ENCODE peak calls at places on chromosomes 5 and 9, in four cellular contexts. One of them, this sample, is unnamed.

GRCh38 chr9:34496149-34496712 is 26.6 kb downstream of the ENHO start:
- DNase-seq in non-pigmented ciliary epithelial cell: no peak
- DNase-seq in body of pancreas: no peak
- DNase-seq in fibroblast of the aortic adventitia: peak
- DNase-seq in this sample: no peak

GRCh38 chr9:137188086-137188489 is 272 bp downstream of the ANAPC2 start:
- DNase-seq in fibroblast of the aortic adventitia: no peak
- DNase-seq in body of pancreas: no peak
- DNase-seq in non-pigmented ciliary epithelial cell: no peak
- DNase-seq in this sample: no peak

GRCh38 chr9:801399-802071 is 40.0 kb upstream of the DMRT1 start:
- DNase-seq in fibroblast of the aortic adventitia: peak
- DNase-seq in body of pancreas: no peak
- DNase-seq in non-pigmented ciliary epithelial cell: peak
- DNase-seq in this sample: no peak

GRCh38 chr5:6582507-6583048 is 50.3 kb downstream of the NSUN2 start:
- DNase-seq in body of pancreas: no peak
- DNase-seq in fibroblast of the aortic adventitia: no peak
- DNase-seq in non-pigmented ciliary epithelial cell: no peak
- DNase-seq in this sample: no peak

GRCh38 chr9:130346431-130346830 is 80.9 kb downstream of the HMCN2 start:
- DNase-seq in body of pancreas: no peak
- DNase-seq in fibroblast of the aortic adventitia: no peak
- DNase-seq in non-pigmented ciliary epithelial cell: no peak
- DNase-seq in this sample: no peak

GRCh38 chr5:100430268-100430900 is 104.8 kb upstream of the FAM174A start:
- DNase-seq in fibroblast of the aortic adventitia: peak
- DNase-seq in non-pigmented ciliary epithelial cell: no peak
- DNase-seq in body of pancreas: peak
- DNase-seq in this sample: peak

GRCh38 chr5:112685929-112686328 is 51.8 kb upstream of the APC start:
- DNase-seq in fibroblast of the aortic adventitia: peak
- DNase-seq in non-pigmented ciliary epithelial cell: no peak
- DNase-seq in body of pancreas: no peak
- DNase-seq in this sample: no peak

GRCh38 chr5:140344683-140345423 is 1.6 kb downstream of the HBEGF start:
- DNase-seq in non-pigmented ciliary epithelial cell: no peak
- DNase-seq in fibroblast of the aortic adventitia: no peak
- DNase-seq in body of pancreas: peak
- DNase-seq in this sample: peak

GRCh38 chr5:98700730-98701129 is 72.7 kb upstream of the RGMB start:
- DNase-seq in body of pancreas: no peak
- DNase-seq in non-pigmented ciliary epithelial cell: no peak
- DNase-seq in fibroblast of the aortic adventitia: no peak
- DNase-seq in this sample: no peak

GRCh38 chr9:129122133-129122532 is 10.9 kb downstream of the PTPA start:
- DNase-seq in fibroblast of the aortic adventitia: no peak
- DNase-seq in body of pancreas: no peak
- DNase-seq in non-pigmented ciliary epithelial cell: no peak
- DNase-seq in this sample: no peak

GRCh38 chr5:177094224-177095087 is 7.7 kb downstream of the FGFR4 start:
- DNase-seq in fibroblast of the aortic adventitia: peak
- DNase-seq in non-pigmented ciliary epithelial cell: no peak
- DNase-seq in body of pancreas: peak
- DNase-seq in this sample: peak

GRCh38 chr9:90888941-90889340 is 87.3 kb downstream of the SYK start:
- DNase-seq in body of pancreas: no peak
- DNase-seq in fibroblast of the aortic adventitia: no peak
- DNase-seq in non-pigmented ciliary epithelial cell: no peak
- DNase-seq in this sample: no peak

GRCh38 chr9:99050292-99050911 is 54.5 kb upstream of the TGFBR1 start:
- DNase-seq in fibroblast of the aortic adventitia: peak
- DNase-seq in body of pancreas: no peak
- DNase-seq in non-pigmented ciliary epithelial cell: no peak
- DNase-seq in this sample: no peak

GRCh38 chr5:1219768-1220100 is 5.4 kb upstream of the SLC6A18 start:
- DNase-seq in body of pancreas: no peak
- DNase-seq in non-pigmented ciliary epithelial cell: no peak
- DNase-seq in fibroblast of the aortic adventitia: no peak
- DNase-seq in this sample: no peak

GRCh38 chr5:140043508-140043872 is 391 bp upstream of the NRG2 start:
- DNase-seq in fibroblast of the aortic adventitia: no peak
- DNase-seq in body of pancreas: peak
- DNase-seq in non-pigmented ciliary epithelial cell: no peak
- DNase-seq in this sample: no peak

GRCh38 chr5:34016243-34016642 is 8.4 kb upstream of the AMACR start:
- DNase-seq in fibroblast of the aortic adventitia: no peak
- DNase-seq in non-pigmented ciliary epithelial cell: no peak
- DNase-seq in body of pancreas: no peak
- DNase-seq in this sample: no peak

GRCh38 chr5:71492817-71493615 is 37.6 kb downstream of the BDP1 start:
- DNase-seq in non-pigmented ciliary epithelial cell: no peak
- DNase-seq in body of pancreas: no peak
- DNase-seq in fibroblast of the aortic adventitia: no peak
- DNase-seq in this sample: no peak

GRCh38 chr9:2015581-2016410 is 649 bp downstream of the SMARCA2 start:
- DNase-seq in non-pigmented ciliary epithelial cell: no peak
- DNase-seq in body of pancreas: peak
- DNase-seq in fibroblast of the aortic adventitia: peak
- DNase-seq in this sample: peak

GRCh38 chr5:139415869-139416268 is 12.0 kb upstream of the SPATA24 start:
- DNase-seq in body of pancreas: no peak
- DNase-seq in non-pigmented ciliary epithelial cell: no peak
- DNase-seq in fibroblast of the aortic adventitia: no peak
- DNase-seq in this sample: no peak

GRCh38 chr9:89532478-89532877 is 34.6 kb upstream of the SEMA4D start:
- DNase-seq in body of pancreas: peak
- DNase-seq in fibroblast of the aortic adventitia: no peak
- DNase-seq in non-pigmented ciliary epithelial cell: no peak
- DNase-seq in this sample: peak

GRCh38 chr5:74538206-74538661 is 102.3 kb downstream of the ENC1 start:
- DNase-seq in body of pancreas: peak
- DNase-seq in non-pigmented ciliary epithelial cell: no peak
- DNase-seq in fibroblast of the aortic adventitia: peak
- DNase-seq in this sample: peak

GRCh38 chr9:95067888-95068287 is 249.6 kb downstream of the FANCC start:
- DNase-seq in non-pigmented ciliary epithelial cell: no peak
- DNase-seq in fibroblast of the aortic adventitia: peak
- DNase-seq in body of pancreas: no peak
- DNase-seq in this sample: no peak

GRCh38 chr5:56466136-56466816 is 233.1 kb upstream of the ANKRD55 start:
- DNase-seq in non-pigmented ciliary epithelial cell: no peak
- DNase-seq in body of pancreas: no peak
- DNase-seq in fibroblast of the aortic adventitia: no peak
- DNase-seq in this sample: no peak

GRCh38 chr9:976805-977360 is 428 bp downstream of the DMRT3 start:
- DNase-seq in non-pigmented ciliary epithelial cell: no peak
- DNase-seq in body of pancreas: no peak
- DNase-seq in fibroblast of the aortic adventitia: no peak
- DNase-seq in this sample: no peak

GRCh38 chr9:2601785-2602378 is 19.7 kb upstream of the VLDLR start:
- DNase-seq in non-pigmented ciliary epithelial cell: no peak
- DNase-seq in fibroblast of the aortic adventitia: no peak
- DNase-seq in body of pancreas: no peak
- DNase-seq in this sample: no peak

GRCh38 chr9:18925880-18926279 is 107.1 kb downstream of the SAXO1 start:
- DNase-seq in fibroblast of the aortic adventitia: no peak
- DNase-seq in body of pancreas: no peak
- DNase-seq in non-pigmented ciliary epithelial cell: no peak
- DNase-seq in this sample: no peak

GRCh38 chr9:79685576-79685975 is 113.8 kb downstream of the TLE4 start:
- DNase-seq in non-pigmented ciliary epithelial cell: peak
- DNase-seq in body of pancreas: no peak
- DNase-seq in fibroblast of the aortic adventitia: peak
- DNase-seq in this sample: no peak

GRCh38 chr9:134028076-134028475 is 2.8 kb downstream of the BRD3OS start:
- DNase-seq in body of pancreas: no peak
- DNase-seq in fibroblast of the aortic adventitia: no peak
- DNase-seq in non-pigmented ciliary epithelial cell: no peak
- DNase-seq in this sample: no peak

GRCh38 chr9:13810510-13810909 is 503.4 kb downstream of the NFIB start:
- DNase-seq in fibroblast of the aortic adventitia: peak
- DNase-seq in body of pancreas: no peak
- DNase-seq in non-pigmented ciliary epithelial cell: no peak
- DNase-seq in this sample: no peak

GRCh38 chr5:125394661-125395280 is 648.3 kb upstream of the ZNF608 start:
- DNase-seq in body of pancreas: no peak
- DNase-seq in fibroblast of the aortic adventitia: peak
- DNase-seq in non-pigmented ciliary epithelial cell: no peak
- DNase-seq in this sample: no peak

GRCh38 chr5:179599100-179599499 is 24.4 kb downstream of the HNRNPH1 start:
- DNase-seq in fibroblast of the aortic adventitia: no peak
- DNase-seq in non-pigmented ciliary epithelial cell: no peak
- DNase-seq in body of pancreas: no peak
- DNase-seq in this sample: no peak

GRCh38 chr5:88142801-88143692 is 125.6 kb downstream of the TMEM161B start:
- DNase-seq in fibroblast of the aortic adventitia: peak
- DNase-seq in body of pancreas: no peak
- DNase-seq in non-pigmented ciliary epithelial cell: no peak
- DNase-seq in this sample: no peak

GRCh38 chr5:76074487-76074886 is 8.7 kb upstream of the SV2C start:
- DNase-seq in non-pigmented ciliary epithelial cell: no peak
- DNase-seq in body of pancreas: peak
- DNase-seq in fibroblast of the aortic adventitia: no peak
- DNase-seq in this sample: no peak

GRCh38 chr5:54049963-54050362 is 260.4 kb downstream of the ARL15 start:
- DNase-seq in non-pigmented ciliary epithelial cell: peak
- DNase-seq in fibroblast of the aortic adventitia: peak
- DNase-seq in body of pancreas: no peak
- DNase-seq in this sample: no peak

GRCh38 chr5:119355244-119355635 is 579 bp upstream of the TNFAIP8 start:
- DNase-seq in body of pancreas: no peak
- DNase-seq in non-pigmented ciliary epithelial cell: no peak
- DNase-seq in fibroblast of the aortic adventitia: no peak
- DNase-seq in this sample: no peak

GRCh38 chr5:1500411-1501091 is 23.2 kb downstream of the LPCAT1 start:
- DNase-seq in fibroblast of the aortic adventitia: peak
- DNase-seq in body of pancreas: no peak
- DNase-seq in non-pigmented ciliary epithelial cell: no peak
- DNase-seq in this sample: peak

GRCh38 chr9:113468716-113469448 is 5.4 kb downstream of the RGS3 start:
- DNase-seq in fibroblast of the aortic adventitia: no peak
- DNase-seq in non-pigmented ciliary epithelial cell: no peak
- DNase-seq in body of pancreas: peak
- DNase-seq in this sample: no peak

This sample was measured in mucosa of gallbladder.